ENCODE peak calls at places on chromosomes 4 and X, in four cellular contexts. Y, W, R and F are unnamed samples.

GRCh38 chr4:87839309-87839946 is 6.7 kb downstream of the MEPE start:
- DNase-seq in Y (no peak), W (no peak), R (peak; percentile 24), F (no peak)

GRCh38 chrX:150692837-150693781 is at the start of gene MTMR1:
- DNase-seq in Y (peak; percentile 48), W (peak; percentile 41), R (peak; percentile 73), F (peak; percentile 61)

GRCh38 chrX:72141372-72142004 is 9.8 kb upstream of the RTL5 start:
- DNase-seq in Y (no peak), W (no peak), R (no peak), F (no peak)

GRCh38 chrX:154004315-154004714 is 15.4 kb downstream of the IRAK1 start:
- DNase-seq in Y (no peak), W (no peak), R (no peak), F (no peak)

GRCh38 chr4:40121515-40121914 is 64.9 kb downstream of the N4BP2 start:
- DNase-seq in Y (no peak), W (no peak), R (no peak), F (no peak)

GRCh38 chrX:30248854-30249253 is 1.9 kb downstream of the MAGEB1 start:
- DNase-seq in Y (no peak), W (no peak), R (no peak), F (no peak)

GRCh38 chr4:189177130-189177529 is 763.5 kb upstream of the FRG1 start:
- DNase-seq in Y (no peak), W (no peak), R (no peak), F (no peak)

GRCh38 chr4:178333355-178333754 is 891.1 kb upstream of the AGA start:
- DNase-seq in Y (no peak), W (no peak), R (no peak), F (no peak)

GRCh38 chrX:18360867-18361266 is 6.4 kb upstream of the SCML2 start:
- DNase-seq in Y (no peak), W (no peak), R (no peak), F (no peak)

GRCh38 chr4:116400480-116400879 is 684.9 kb downstream of the TRAM1L1 start:
- DNase-seq in Y (no peak), W (no peak), R (no peak), F (no peak)

GRCh38 chr4:37146260-37146659 is 98.3 kb upstream of the NWD2 start:
- DNase-seq in Y (no peak), W (no peak), R (no peak), F (no peak)

GRCh38 chrX:52271212-52271611 is 86.5 kb downstream of the MAGED4 start:
- DNase-seq in Y (no peak), W (peak; percentile 21), R (peak; percentile 32), F (no peak)

GRCh38 chr4:147590249-147590920 is 26.8 kb upstream of the TMEM184C start:
- DNase-seq in Y (no peak), W (peak; percentile 70), R (peak; percentile 45), F (no peak)

GRCh38 chr4:151202851-151203455 is 74.0 kb upstream of the PRSS48 start:
- DNase-seq in Y (no peak), W (no peak), R (no peak), F (no peak)

GRCh38 chr4:128229458-128229805 is 58.2 kb downstream of the PGRMC2 start:
- DNase-seq in Y (no peak), W (no peak), R (no peak), F (no peak)

GRCh38 chrX:13092455-13092941 is 48.1 kb upstream of the FAM9C start:
- DNase-seq in Y (peak; percentile 72), W (no peak), R (no peak), F (peak; percentile 41)

GRCh38 chrX:17769701-17770269 is 32.5 kb downstream of the SCML1 start:
- DNase-seq in Y (no peak), W (no peak), R (no peak), F (no peak)

GRCh38 chrX:109360301-109360700 is 121.6 kb downstream of the GUCY2F start:
- DNase-seq in Y (no peak), W (no peak), R (no peak), F (no peak)

GRCh38 chrX:48761674-48762471 is at the start of gene GLOD5:
- DNase-seq in Y (peak; percentile 72), W (peak; percentile 25), R (peak; percentile 5), F (no peak)

GRCh38 chr4:8819019-8819418 is 52.6 kb downstream of the HMX1 start:
- DNase-seq in Y (peak; percentile 10), W (no peak), R (no peak), F (no peak)

GRCh38 chr4:170497105-170497504 is 407.3 kb upstream of the AADAT start:
- DNase-seq in Y (no peak), W (peak; percentile 8), R (no peak), F (no peak)

GRCh38 chr4:71231073-71231752 is 107.6 kb upstream of the SLC4A4 start:
- DNase-seq in Y (peak; percentile 91), W (peak; percentile 28), R (no peak), F (no peak)

GRCh38 chrX:8971116-8971515 is 62.8 kb downstream of the FAM9B start:
- DNase-seq in Y (no peak), W (no peak), R (peak; percentile 22), F (no peak)

GRCh38 chrX:151680805-151681204 is 14.5 kb upstream of the PRRG3 start:
- DNase-seq in Y (no peak), W (peak; percentile 46), R (peak; percentile 44), F (peak; percentile 27)

GRCh38 chr4:126679303-126679702 is 953.5 kb upstream of the INTU start:
- DNase-seq in Y (no peak), W (no peak), R (no peak), F (no peak)

GRCh38 chr4:41963105-41963504 is 18.5 kb upstream of the DCAF4L1 start:
- DNase-seq in Y (no peak), W (no peak), R (peak; percentile 51), F (no peak)

GRCh38 chr4:54318904-54319303 is 89.8 kb downstream of the PDGFRA start:
- DNase-seq in Y (no peak), W (peak; percentile 15), R (peak; percentile 56), F (no peak)

GRCh38 chr4:142222127-142222526 is 585.7 kb downstream of the IL15 start:
- DNase-seq in Y (no peak), W (no peak), R (no peak), F (no peak)

GRCh38 chrX:28225508-28225907 is 244.3 kb upstream of the DCAF8L1 start:
- DNase-seq in Y (no peak), W (no peak), R (no peak), F (no peak)

GRCh38 chr4:86737244-86737643 is 111.9 kb downstream of the SLC10A6 start:
- DNase-seq in Y (no peak), W (no peak), R (no peak), F (no peak)

GRCh38 chr4:88938138-88938537 is 118.8 kb downstream of the FAM13A start:
- DNase-seq in Y (no peak), W (no peak), R (no peak), F (no peak)

GRCh38 chr4:20395160-20395773 is 143.6 kb downstream of the SLIT2 start:
- DNase-seq in Y (no peak), W (peak; percentile 61), R (peak; percentile 41), F (peak; percentile 5)

GRCh38 chrX:119686087-119686639 is 6.8 kb downstream of the SEPTIN6 start:
- DNase-seq in Y (no peak), W (peak; percentile 77), R (peak; percentile 84), F (no peak)

GRCh38 chr4:87865960-87866598 is 33.3 kb downstream of the MEPE start:
- DNase-seq in Y (no peak), W (no peak), R (no peak), F (no peak)

GRCh38 chrX:140141444-140142029 is 176.2 kb upstream of the CXorf66 start:
- DNase-seq in Y (no peak), W (peak; percentile 20), R (peak; percentile 18), F (no peak)

GRCh38 chrX:16882188-16882587 is 12.0 kb upstream of the RBBP7 start:
- DNase-seq in Y (peak; percentile 52), W (peak; percentile 28), R (peak; percentile 67), F (no peak)

GRCh38 chr4:93182722-93183121 is 645.8 kb upstream of the ATOH1 start:
- DNase-seq in Y (no peak), W (no peak), R (no peak), F (no peak)

GRCh38 chrX:103175944-103176753 is 38.8 kb upstream of the BEX4 start:
- DNase-seq in Y (peak; percentile 50), W (peak; percentile 64), R (peak; percentile 19), F (peak; percentile 33)

GRCh38 chr4:185859106-185859505 is 47.1 kb upstream of the SORBS2 start:
- DNase-seq in Y (no peak), W (no peak), R (no peak), F (no peak)
- H3K9me3 ChIP-seq in Y (no peaks in the 10 kb centered on the region), W (no peaks in the 10 kb centered on the region), R (peaks cover 22% of the 10 kb centered on the region), F (no peaks in the 10 kb centered on the region)

GRCh38 chrX:2471641-2472040 is 29.1 kb downstream of the DHRSX start:
- DNase-seq in Y (no peak), W (no peak), R (no peak), F (no peak)

GRCh38 chrX:2464677-2465166 is 36.1 kb downstream of the DHRSX start:
- DNase-seq in Y (peak; percentile 25), W (no peak), R (no peak), F (no peak)

GRCh38 chrX:2466876-2467656 is 33.7 kb downstream of the DHRSX start:
- DNase-seq in Y (peak; percentile 21), W (no peak), R (no peak), F (no peak)

GRCh38 chrX:2469196-2469685 is 31.5 kb downstream of the DHRSX start:
- DNase-seq in Y (peak; percentile 24), W (no peak), R (no peak), F (no peak)

GRCh38 chrX:2468406-2469195 is 32.2 kb downstream of the DHRSX start:
- DNase-seq in Y (peak; percentile 23), W (no peak), R (no peak), F (no peak)
- H3K9me3 ChIP-seq in Y (no peaks in the 10 kb centered on the region), W (no peaks in the 10 kb centered on the region), R (no peaks in the 10 kb centered on the region), F (no peaks in the 10 kb centered on the region)

GRCh38 chrX:57900961-57901360 is 9.3 kb downstream of the ZXDA start:
- DNase-seq in Y (no peak), W (no peak), R (no peak), F (no peak)
- H3K9me3 ChIP-seq in Y (no peaks in the 10 kb centered on the region), W (no peaks in the 10 kb centered on the region), R (no peaks in the 10 kb centered on the region), F (no peaks in the 10 kb centered on the region)

GRCh38 chr4:183635333-183635732 is 23.7 kb downstream of the RWDD4 start:
- DNase-seq in Y (no peak), W (no peak), R (no peak), F (no peak)

GRCh38 chr4:183637461-183637860 is 21.5 kb downstream of the RWDD4 start:
- DNase-seq in Y (no peak), W (no peak), R (no peak), F (no peak)

GRCh38 chr4:183635737-183636136 is 23.2 kb downstream of the RWDD4 start:
- DNase-seq in Y (no peak), W (no peak), R (no peak), F (no peak)

GRCh38 chr4:183636923-183637322 is 22.1 kb downstream of the RWDD4 start:
- DNase-seq in Y (no peak), W (no peak), R (no peak), F (no peak)

GRCh38 chr4:183636488-183636887 is 22.5 kb downstream of the RWDD4 start:
- DNase-seq in Y (no peak), W (no peak), R (no peak), F (no peak)
- H3K9me3 ChIP-seq in Y (no peaks in the 10 kb centered on the region), W (no peaks in the 10 kb centered on the region), R (no peaks in the 10 kb centered on the region), F (no peaks in the 10 kb centered on the region)

GRCh38 chr4:161937151-161937550 is 226.6 kb downstream of the FSTL5 start:
- DNase-seq in Y (no peak), W (no peak), R (no peak), F (no peak)

GRCh38 chr4:161937596-161937995 is 226.2 kb downstream of the FSTL5 start:
- DNase-seq in Y (no peak), W (no peak), R (no peak), F (no peak)

GRCh38 chr4:161931089-161931488 is 232.7 kb downstream of the FSTL5 start:
- DNase-seq in Y (no peak), W (no peak), R (no peak), F (no peak)

GRCh38 chr4:161936625-161937133 is 227.1 kb downstream of the FSTL5 start:
- DNase-seq in Y (no peak), W (no peak), R (no peak), F (no peak)
- H3K9me3 ChIP-seq in Y (peaks cover 3% of the 10 kb centered on the region), W (no peaks in the 10 kb centered on the region), R (no peaks in the 10 kb centered on the region), F (no peaks in the 10 kb centered on the region)